ENCODE peak calls at places on chromosomes 6 and 20, in six cellular contexts. I, N, F, G, H and P are unnamed samples.

GRCh38 chr6:113414511-113414910 is 442.6 kb upstream of the MARCKS start:
- DNase-seq in I (no peak), N (peak), F (no peak), G (peak), H (peak), P (no peak)

GRCh38 chr6:139161817-139162284 is 27.0 kb downstream of the HECA start:
- DNase-seq in I (no peak), N (no peak), F (peak), G (no peak), H (no peak), P (no peak)

GRCh38 chr20:4161447-4162251 is 146.3 kb upstream of the RNF24 start:
- DNase-seq in I (peak), N (peak), F (no peak), G (no peak), H (peak), P (peak)

GRCh38 chr6:26305097-26305841 is 59.7 kb upstream of the BTN3A2 start:
- DNase-seq in I (no peak), N (no peak), F (peak), G (peak), H (no peak), P (peak)

GRCh38 chr6:92545861-92546260 is 873.5 kb downstream of the EPHA7 start:
- DNase-seq in I (no peak), N (no peak), F (no peak), G (no peak), H (no peak), P (no peak)

GRCh38 chr6:140970485-140970884 is 1162.2 kb upstream of the GJE1 start:
- DNase-seq in I (no peak), N (no peak), F (no peak), G (no peak), H (no peak), P (no peak)

GRCh38 chr6:161101517-161101916 is 109.9 kb downstream of the MAP3K4 start:
- DNase-seq in I (no peak), N (no peak), F (no peak), G (no peak), H (no peak), P (no peak)

GRCh38 chr20:44304383-44304782 is 6.6 kb downstream of the FITM2 start:
- DNase-seq in I (no peak), N (no peak), F (no peak), G (no peak), H (no peak), P (no peak)

GRCh38 chr20:32168184-32168910 is 39.2 kb downstream of the PLAGL2 start:
- DNase-seq in I (no peak), N (no peak), F (no peak), G (no peak), H (no peak), P (peak)

GRCh38 chr6:106724337-106724736 is 95.0 kb downstream of the QRSL1 start:
- DNase-seq in I (no peak), N (no peak), F (no peak), G (no peak), H (no peak), P (no peak)

GRCh38 chr20:47501483-47502270 is at the start of gene NCOA3:
- DNase-seq in I (peak), N (no peak), F (peak), G (peak), H (peak), P (peak)

GRCh38 chr20:14860410-14860814 is 523.0 kb upstream of the FLRT3 start:
- DNase-seq in I (no peak), N (no peak), F (no peak), G (no peak), H (no peak), P (no peak)

GRCh38 chr6:46465294-46466165 is 25.7 kb downstream of the RCAN2 start:
- DNase-seq in I (no peak), N (no peak), F (no peak), G (no peak), H (no peak), P (no peak)

GRCh38 chr6:110547266-110547964 is 71.0 kb upstream of the SLC22A16 start:
- DNase-seq in I (no peak), N (no peak), F (no peak), G (no peak), H (no peak), P (no peak)

GRCh38 chr6:14671261-14671681 is 553.7 kb downstream of the CD83 start:
- DNase-seq in I (no peak), N (peak), F (no peak), G (peak), H (peak), P (no peak)

GRCh38 chr6:30891816-30892553 is 7.7 kb downstream of the DDR1 start:
- DNase-seq in I (no peak), N (no peak), F (no peak), G (peak), H (no peak), P (peak)

GRCh38 chr20:62201173-62202082 is 18.6 kb downstream of the MTG2 start:
- DNase-seq in I (peak), N (no peak), F (no peak), G (no peak), H (no peak), P (peak)

GRCh38 chr20:621115-621756 is 11.1 kb upstream of the TCF15 start:
- DNase-seq in I (peak), N (no peak), F (no peak), G (no peak), H (no peak), P (no peak)

GRCh38 chr6:145977881-145978280 is 13.7 kb upstream of the SHPRH start:
- DNase-seq in I (no peak), N (no peak), F (no peak), G (no peak), H (no peak), P (no peak)

GRCh38 chr6:105257350-105257749 is 77.5 kb upstream of the POPDC3 start:
- DNase-seq in I (no peak), N (no peak), F (no peak), G (no peak), H (no peak), P (no peak)

DNA sequence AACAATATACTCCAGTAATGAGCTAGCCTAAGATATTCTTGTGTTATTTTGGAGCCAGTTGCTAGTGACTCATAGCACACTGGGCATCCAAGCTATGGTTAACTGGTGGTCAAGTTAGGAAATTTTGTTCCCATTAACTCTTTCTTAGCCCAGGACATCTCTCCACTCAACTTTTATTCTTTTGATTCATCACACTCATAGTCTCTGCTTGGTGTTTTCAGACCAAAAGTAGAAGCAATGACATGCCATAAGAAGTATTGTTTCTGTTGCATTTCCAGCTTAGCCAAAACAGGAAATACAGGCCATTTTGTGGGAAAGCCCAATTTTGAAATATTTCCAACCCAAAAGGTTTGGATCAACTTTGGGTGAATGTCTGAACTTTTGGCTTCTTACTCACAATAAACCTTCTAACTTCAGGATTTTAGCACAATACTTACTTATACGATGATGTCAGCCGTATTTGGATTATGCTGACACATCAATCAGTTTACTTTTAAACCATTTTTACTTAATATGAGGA is 31.6 kb upstream of the CCN2 start:
- DNase-seq in I (no peak), N (no peak), F (no peak), G (no peak), H (no peak), P (no peak)
- H3K27ac ChIP-seq in I (no peak), N (no peak), F (no peak), G (no peak), H (no peak), P (no peak)

GRCh38 chr6:41896280-41896679 is 1.1 kb upstream of the USP49 start:
- DNase-seq in I (no peak), N (no peak), F (no peak), G (no peak), H (no peak), P (no peak)
- H3K27ac ChIP-seq in I (peak), N (peak), F (no peak), G (peak), H (peak), P (peak)

DNA sequence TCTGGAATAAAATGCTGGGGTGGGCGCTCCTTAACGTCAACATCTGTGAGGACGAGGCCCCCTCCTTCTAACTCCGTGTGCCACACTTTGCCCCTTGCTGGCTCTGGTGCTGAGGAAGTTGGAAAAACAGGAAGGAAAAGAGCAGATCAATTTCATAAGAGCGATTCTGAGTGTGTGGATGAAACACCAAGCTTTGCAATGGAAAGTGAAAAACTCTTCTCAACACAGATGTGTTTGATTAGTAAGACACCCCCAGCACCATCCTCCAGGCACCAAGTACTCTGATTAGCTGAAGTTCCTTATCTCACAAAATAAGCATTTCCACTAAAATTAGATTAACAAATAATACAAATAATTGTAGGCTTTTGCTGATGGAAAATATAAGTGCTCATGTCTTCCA is 447.1 kb downstream of the MAFB start:
- DNase-seq in I (no peak), N (no peak), F (no peak), G (no peak), H (no peak), P (no peak)
- H3K27ac ChIP-seq in I (no peak), N (no peak), F (no peak), G (no peak), H (no peak), P (no peak)

DNA sequence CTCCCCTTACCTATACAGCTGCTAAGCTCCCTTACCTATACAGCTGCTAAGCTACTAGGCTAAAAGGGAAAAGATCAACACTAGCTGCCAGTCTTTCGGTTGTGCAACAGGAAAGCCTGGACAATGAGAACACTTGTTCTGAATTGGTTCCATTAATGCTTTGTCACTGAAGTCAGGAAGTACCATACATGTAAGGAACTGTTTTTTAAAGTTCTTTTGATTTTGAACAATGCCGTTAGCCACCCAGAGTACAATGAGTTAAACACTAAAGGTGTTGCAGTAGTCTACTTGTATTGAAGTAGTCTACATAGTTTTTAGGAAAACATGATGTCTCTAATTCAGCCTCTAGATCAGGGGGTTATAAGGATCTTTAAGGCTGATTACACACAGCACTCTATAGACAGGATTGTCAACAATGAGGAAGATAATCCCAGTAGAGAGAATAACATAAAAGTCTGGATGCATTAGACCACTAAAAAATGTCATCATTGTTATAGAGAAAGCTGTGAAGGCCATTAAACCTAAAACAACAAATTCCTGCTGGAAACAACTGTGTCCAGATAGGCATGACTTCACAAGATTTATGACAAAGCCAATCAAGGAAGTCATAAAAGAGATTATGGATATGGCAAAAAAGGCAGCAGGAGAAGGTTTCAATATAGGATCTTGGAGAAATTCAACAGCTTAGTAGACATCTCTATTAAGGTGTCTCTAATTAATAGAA is 306.3 kb downstream of the PHF3 start:
- DNase-seq in I (no peak), N (peak), F (no peak), G (no peak), H (no peak), P (no peak)
- H3K27ac ChIP-seq in I (no peak), N (no peak), F (no peak), G (no peak), H (no peak), P (no peak)